ENCODE peak calls at places on chromosome 6, in ten cellular contexts. D is frontal cortex; J is BJ; N is stimulated activated effector memory CD8-positive, alpha-beta T cell treated with anti-CD3 and anti-CD28 coated beads, Interleukin-12 subunit alpha, Interleukin-12 subunit beta, amount 100 ng/mL, for 72 hours; T is ELR; M is NCI-H1105 treated with DMSO at 0.1 percent for 48 hours; O is GM10248; I is uterus; U is T-cell; G is CD4-positive, CD25-positive, alpha-beta regulatory T cell. E is an unnamed sample.

GRCh38 chr6:167720456-167721285 is 106.0 kb upstream of the AFDN start:
- DNase-seq in D (no peak), J (no peak), N (no peak), T (no peak), M (no peak), O (no peak), I (no peak), U (no peak), G (no peak), E (no peak)

GRCh38 chr6:41693866-41694265 is 41.5 kb downstream of the TFEB start:
- DNase-seq in D (peak), J (no peak), N (no peak), T (no peak), M (no peak), O (no peak), I (no peak), U (no peak), G (no peak), E (no peak)

GRCh38 chr6:27280064-27280539 is 32.0 kb downstream of the POM121L2 start:
- DNase-seq in D (no peak), J (no peak), N (no peak), T (peak), M (peak), O (no peak), I (no peak), U (no peak), G (no peak), E (peak)

GRCh38 chr6:169240125-169240524 is 13.5 kb downstream of the THBS2 start:
- DNase-seq in D (no peak), J (no peak), N (no peak), T (no peak), M (no peak), O (no peak), I (no peak), U (no peak), G (no peak), E (no peak)

GRCh38 chr6:77467038-77467437 is 3.7 kb upstream of the HTR1B start:
- DNase-seq in D (no peak), J (no peak), N (no peak), T (no peak), M (no peak), O (no peak), I (no peak), U (no peak), G (no peak), E (no peak)

GRCh38 chr6:7725849-7726415 is at the start of gene BMP6:
- DNase-seq in D (peak), J (peak), N (peak), T (peak), M (peak), O (peak), I (peak), U (peak), G (peak), E (peak)

GRCh38 chr6:98769546-98769945 is 64.8 kb upstream of the POU3F2 start:
- DNase-seq in D (no peak), J (no peak), N (no peak), T (peak), M (peak), O (no peak), I (no peak), U (peak), G (no peak), E (peak)

GRCh38 chr6:24227556-24227955 is 101.5 kb downstream of the NRSN1 start:
- DNase-seq in D (no peak), J (no peak), N (no peak), T (no peak), M (no peak), O (no peak), I (no peak), U (no peak), G (no peak), E (no peak)

GRCh38 chr6:104095661-104096416 is 763.9 kb downstream of the HACE1 start:
- DNase-seq in D (no peak), J (no peak), N (no peak), T (no peak), M (peak), O (no peak), I (no peak), U (no peak), G (no peak), E (no peak)

GRCh38 chr6:147567141-147567805 is 58.8 kb downstream of the SAMD5 start:
- DNase-seq in D (no peak), J (no peak), N (no peak), T (no peak), M (no peak), O (no peak), I (no peak), U (no peak), G (no peak), E (peak)

GRCh38 chr6:127289934-127290333 is 23.3 kb downstream of the RNF146 start:
- DNase-seq in D (no peak), J (no peak), N (no peak), T (no peak), M (no peak), O (no peak), I (no peak), U (no peak), G (no peak), E (no peak)

GRCh38 chr6:16320533-16321340 is 82.3 kb downstream of the GMPR start:
- DNase-seq in D (no peak), J (no peak), N (no peak), T (no peak), M (no peak), O (no peak), I (peak), U (no peak), G (no peak), E (peak)

GRCh38 chr6:72787521-72788031 is 165.7 kb downstream of the KCNQ5 start:
- DNase-seq in D (no peak), J (peak), N (no peak), T (peak), M (peak), O (no peak), I (no peak), U (no peak), G (no peak), E (peak)

GRCh38 chr6:162845972-162846371 is 118.2 kb downstream of the PACRG start:
- DNase-seq in D (no peak), J (no peak), N (no peak), T (no peak), M (no peak), O (no peak), I (no peak), U (no peak), G (no peak), E (no peak)

GRCh38 chr6:133991096-133991593 is 38.1 kb downstream of the TBPL1 start:
- DNase-seq in D (no peak), J (peak), N (no peak), T (peak), M (no peak), O (no peak), I (no peak), U (no peak), G (no peak), E (peak)

GRCh38 chr6:152207915-152208714 is 400.6 kb downstream of the ESR1 start:
- DNase-seq in D (no peak), J (no peak), N (no peak), T (no peak), M (no peak), O (no peak), I (no peak), U (no peak), G (no peak), E (no peak)

GRCh38 chr6:167141667-167142432 is 15.9 kb downstream of the GPR31 start:
- DNase-seq in D (no peak), J (no peak), N (no peak), T (peak), M (peak), O (peak), I (peak), U (peak), G (peak), E (peak)

GRCh38 chr6:36120979-36121706 is 9.2 kb upstream of the MAPK13 start:
- DNase-seq in D (no peak), J (no peak), N (peak), T (peak), M (no peak), O (no peak), I (no peak), U (peak), G (peak), E (peak)

GRCh38 chr6:35441205-35441604 is 10.9 kb upstream of the FANCE start:
- DNase-seq in D (no peak), J (no peak), N (no peak), T (no peak), M (no peak), O (no peak), I (no peak), U (no peak), G (no peak), E (no peak)

GRCh38 chr6:119160911-119161310 is 82.4 kb upstream of the FAM184A start:
- DNase-seq in D (no peak), J (no peak), N (no peak), T (no peak), M (no peak), O (no peak), I (no peak), U (no peak), G (no peak), E (no peak)

GRCh38 chr6:112831022-112831421 is 483.9 kb downstream of the RFPL4B start:
- DNase-seq in D (no peak), J (no peak), N (no peak), T (peak), M (no peak), O (no peak), I (no peak), U (no peak), G (no peak), E (peak)

GRCh38 chr6:159095561-159096095 is 50.8 kb upstream of the TAGAP start:
- DNase-seq in D (no peak), J (no peak), N (no peak), T (no peak), M (no peak), O (no peak), I (no peak), U (no peak), G (no peak), E (no peak)

GRCh38 chr6:51398064-51398740 is 579.5 kb downstream of the TFAP2B start:
- DNase-seq in D (no peak), J (no peak), N (no peak), T (peak), M (peak), O (peak), I (no peak), U (no peak), G (no peak), E (no peak)

GRCh38 chr6:165573671-165574070 is 89.4 kb downstream of the PDE10A start:
- DNase-seq in D (no peak), J (no peak), N (no peak), T (no peak), M (peak), O (no peak), I (peak), U (no peak), G (no peak), E (peak)

GRCh38 chr6:89818977-89819335 is 638 bp downstream of the MDN1 start:
- DNase-seq in D (no peak), J (no peak), N (no peak), T (peak), M (peak), O (no peak), I (no peak), U (no peak), G (no peak), E (peak)

GRCh38 chr6:89555751-89556150 is 82.8 kb downstream of the LYRM2 start:
- DNase-seq in D (no peak), J (no peak), N (no peak), T (no peak), M (no peak), O (no peak), I (no peak), U (no peak), G (no peak), E (no peak)

GRCh38 chr6:26012061-26012460 is 49.5 kb downstream of the TRIM38 start:
- DNase-seq in D (no peak), J (no peak), N (no peak), T (no peak), M (no peak), O (no peak), I (no peak), U (no peak), G (no peak), E (no peak)

GRCh38 chr6:106097368-106098231 is 11.5 kb downstream of the PRDM1 start:
- DNase-seq in D (no peak), J (no peak), N (no peak), T (peak), M (no peak), O (peak), I (no peak), U (peak), G (peak), E (peak)

GRCh38 chr6:29626948-29627761 is 5.8 kb downstream of the GABBR1 start:
- DNase-seq in D (no peak), J (no peak), N (no peak), T (peak), M (no peak), O (no peak), I (no peak), U (no peak), G (peak), E (no peak)

GRCh38 chr6:63440057-63440456 is 120.3 kb upstream of the LGSN start:
- DNase-seq in D (no peak), J (no peak), N (no peak), T (no peak), M (no peak), O (no peak), I (no peak), U (no peak), G (no peak), E (no peak)

GRCh38 chr6:159169193-159169555 is at the start of gene FNDC1:
- DNase-seq in D (peak), J (no peak), N (peak), T (peak), M (peak), O (peak), I (peak), U (no peak), G (peak), E (no peak)

E was measured in iris pigment epithelial cell.